ENCODE peak calls at places on chromosomes 12 and 14, in nine cellular contexts. V is cortex of kidney, H is GM23248, L is HEK293T, C is ovary, I is NCI-H2107, D is T-cell, Y is iPS DF 19.7, M is anterior cingulate cortex. F is an unnamed sample.

GRCh38 chr12:130838284-130838950 is 633 bp downstream of the STX2 start:
- DNase-seq in C (peak), V (no peak), H (peak), Y (no peak), M (no peak), I (peak), L (peak), D (peak), F (no peak)

GRCh38 chr14:66635435-66635834 is 127.5 kb downstream of the GPHN start:
- DNase-seq in M (no peak), C (no peak), I (no peak), D (no peak), V (no peak), L (no peak), H (no peak), Y (no peak), F (no peak)

GRCh38 chr12:1115471-1116242 is 124.6 kb downstream of the ERC1 start:
- DNase-seq in I (no peak), M (no peak), L (no peak), H (peak), C (no peak), Y (no peak), D (no peak), V (no peak), F (no peak)

GRCh38 chr12:38961044-38961443 is 55.7 kb upstream of the CPNE8 start:
- DNase-seq in M (no peak), H (no peak), V (no peak), Y (no peak), I (no peak), L (no peak), C (no peak), D (no peak), F (no peak)

GRCh38 chr12:91902860-91903683 is 242.6 kb downstream of the BTG1 start:
- DNase-seq in H (peak), V (no peak), Y (no peak), M (no peak), I (no peak), D (no peak), C (no peak), L (no peak), F (no peak)

GRCh38 chr12:104738371-104738710 is 219.7 kb downstream of the SLC41A2 start:
- DNase-seq in I (peak), V (no peak), L (no peak), M (no peak), D (no peak), Y (no peak), H (no peak), C (no peak), F (no peak)

GRCh38 chr14:54221971-54222370 is 174.8 kb upstream of the CDKN3 start:
- DNase-seq in C (no peak), H (no peak), L (no peak), Y (no peak), M (no peak), D (no peak), V (no peak), I (no peak), F (no peak)

GRCh38 chr12:55716582-55717396 is 943 bp downstream of the BLOC1S1 start:
- DNase-seq in V (no peak), C (no peak), I (no peak), D (no peak), L (no peak), H (peak), M (no peak), Y (no peak), F (no peak)

GRCh38 chr12:51815571-51815970 is 32.9 kb downstream of the FIGNL2 start:
- DNase-seq in C (no peak), L (no peak), V (no peak), M (no peak), Y (no peak), I (no peak), H (peak), D (no peak), F (no peak)

GRCh38 chr12:131828671-131829350 is 618 bp downstream of the MMP17 start:
- DNase-seq in Y (no peak), M (no peak), H (peak), C (peak), L (no peak), D (no peak), V (no peak), I (no peak), F (no peak)

GRCh38 chr14:97407701-97408407 is 610.7 kb downstream of the VRK1 start:
- DNase-seq in L (no peak), C (no peak), H (no peak), I (no peak), V (no peak), M (no peak), Y (no peak), D (no peak), F (no peak)

GRCh38 chr14:65791551-65791981 is 379.0 kb downstream of the FUT8 start:
- DNase-seq in Y (no peak), I (no peak), D (peak), M (no peak), H (peak), L (no peak), V (no peak), C (no peak), F (no peak)

GRCh38 chr14:65206078-65206447 is 103.7 kb upstream of the MAX start:
- DNase-seq in V (no peak), C (no peak), L (no peak), D (no peak), Y (no peak), H (no peak), M (no peak), I (no peak), F (no peak)

GRCh38 chr14:99758121-99758871 is 34.9 kb upstream of the EML1 start:
- DNase-seq in D (no peak), I (no peak), Y (peak), V (no peak), C (no peak), L (no peak), M (no peak), H (peak), F (peak)

GRCh38 chr14:58560208-58560607 is 77.6 kb upstream of the DACT1 start:
- DNase-seq in V (no peak), C (no peak), L (no peak), M (no peak), I (no peak), H (peak), D (no peak), Y (no peak), F (no peak)

GRCh38 chr12:72729451-72730010 is 457.4 kb downstream of the TRHDE start:
- DNase-seq in Y (no peak), I (no peak), C (no peak), D (no peak), M (no peak), L (no peak), V (no peak), H (no peak), F (no peak)

GRCh38 chr12:119835068-119835467 is 42.1 kb downstream of the CIT start:
- DNase-seq in L (no peak), I (no peak), V (no peak), Y (no peak), H (peak), C (no peak), D (no peak), M (no peak), F (no peak)

GRCh38 chr14:51448831-51449665 is 202.7 kb upstream of the FRMD6 start:
- DNase-seq in H (peak), I (no peak), V (no peak), D (no peak), Y (no peak), M (no peak), C (no peak), L (no peak), F (no peak)

GRCh38 chr14:32013083-32013482 is 64.0 kb upstream of the ARHGAP5 start:
- DNase-seq in I (no peak), M (no peak), C (no peak), L (peak), D (no peak), Y (peak), H (no peak), V (no peak), F (no peak)

GRCh38 chr14:91419044-91419397 is 1.4 kb upstream of the CCDC88C start:
- DNase-seq in M (no peak), Y (no peak), V (no peak), C (no peak), L (no peak), D (peak), H (peak), I (no peak), F (no peak)

GRCh38 chr12:2959194-2959507 is at the start of gene TEAD4:
- DNase-seq in C (peak), D (no peak), I (no peak), L (peak), Y (no peak), M (no peak), V (no peak), H (peak), F (peak)

GRCh38 chr12:108670066-108670631 is 36.5 kb upstream of the SELPLG start:
- DNase-seq in C (no peak), I (no peak), D (no peak), M (no peak), V (no peak), L (no peak), H (no peak), Y (no peak), F (no peak)

GRCh38 chr12:131923260-131923659 is 5.8 kb upstream of the PUS1 start:
- DNase-seq in M (no peak), D (no peak), C (peak), V (no peak), Y (no peak), H (no peak), L (no peak), I (no peak), F (peak)

GRCh38 chr12:101001669-101002068 is 207.1 kb downstream of the ANO4 start:
- DNase-seq in C (no peak), D (no peak), V (no peak), I (no peak), M (no peak), L (no peak), Y (no peak), H (no peak), F (no peak)

GRCh38 chr14:103061482-103061976 is 4.2 kb upstream of the CDC42BPB start:
- DNase-seq in Y (no peak), I (peak), M (no peak), V (no peak), D (no peak), C (no peak), L (no peak), H (no peak), F (peak)

GRCh38 chr12:83827860-83828259 is 1084.7 kb downstream of the SLC6A15 start:
- DNase-seq in H (no peak), V (no peak), M (no peak), C (no peak), Y (peak), D (no peak), I (no peak), L (no peak), F (no peak)

GRCh38 chr12:42039146-42039545 is 105.5 kb downstream of the GXYLT1 start:
- DNase-seq in D (no peak), C (no peak), L (no peak), H (peak), M (no peak), Y (no peak), I (no peak), V (no peak), F (no peak)

GRCh38 chr14:49920260-49920659 is 27.4 kb downstream of the ARF6 start:
- DNase-seq in H (no peak), M (no peak), D (no peak), Y (no peak), C (no peak), V (no peak), I (no peak), L (no peak), F (no peak)

GRCh38 chr12:41254004-41254403 is 65.9 kb downstream of the PDZRN4 start:
- DNase-seq in Y (no peak), D (no peak), L (no peak), C (no peak), I (no peak), H (no peak), V (no peak), M (no peak), F (no peak)

GRCh38 chr12:7667025-7667575 is 1.4 kb upstream of the APOBEC1 start:
- DNase-seq in Y (no peak), C (no peak), D (no peak), V (no peak), L (peak), H (peak), I (no peak), M (no peak), F (no peak)

GRCh38 chr14:104599446-104599845 is 5.1 kb downstream of the TMEM179 start:
- DNase-seq in Y (no peak), L (no peak), M (no peak), D (no peak), H (no peak), I (no peak), C (no peak), V (no peak), F (no peak)